ENCODE peak calls at places on chromosomes 7 and 10, in ten cellular contexts. R is AG10803; G is stomach; E is body of pancreas; F is progenitor cell of endocrine pancreas; Q is AG09309; W is neural crest cell; A is CD8-positive, alpha-beta T cell; V is BE2C; H is tibial nerve. M is an unnamed sample.

GRCh38 chr7:152089183-152089582 is 63.7 kb downstream of the GALNT11 start:
- DNase-seq in R (no peak), G (no peak), E (no peak), F (no peak), Q (no peak), W (no peak), A (no peak), V (no peak), H (no peak), M (no peak)

GRCh38 chr7:155490697-155491628 is 33.0 kb downstream of the EN2 start:
- DNase-seq in R (peak), G (no peak), E (no peak), F (no peak), Q (no peak), W (peak), A (no peak), V (no peak), H (no peak), M (no peak)

GRCh38 chr10:130934333-130935035 is 377.0 kb downstream of the TCERG1L start:
- DNase-seq in R (no peak), G (no peak), E (no peak), F (peak), Q (no peak), W (no peak), A (no peak), V (no peak), H (no peak), M (no peak)

GRCh38 chr7:66518151-66518691 is 110.5 kb upstream of the KCTD7 start:
- DNase-seq in R (no peak), G (no peak), E (no peak), F (no peak), Q (no peak), W (no peak), A (no peak), V (no peak), H (no peak), M (no peak)

GRCh38 chr10:92123031-92123450 is 167.8 kb downstream of the CPEB3 start:
- DNase-seq in R (no peak), G (peak), E (peak), F (no peak), Q (no peak), W (no peak), A (no peak), V (no peak), H (no peak), M (no peak)

GRCh38 chr7:129831424-129832058 is 121.2 kb downstream of the UBE2H start:
- DNase-seq in R (peak), G (no peak), E (no peak), F (no peak), Q (peak), W (no peak), A (no peak), V (no peak), H (no peak), M (no peak)

GRCh38 chr10:7856685-7857084 is 38.4 kb downstream of the TAF3 start:
- DNase-seq in R (no peak), G (no peak), E (no peak), F (no peak), Q (no peak), W (no peak), A (no peak), V (no peak), H (no peak), M (no peak)

GRCh38 chr7:73342645-73343044 is 14.7 kb downstream of the FKBP6 start:
- DNase-seq in R (peak), G (peak), E (peak), F (no peak), Q (no peak), W (no peak), A (no peak), V (peak), H (no peak), M (no peak)

GRCh38 chr7:116583653-116584052 is 58.8 kb downstream of the CAV1 start:
- DNase-seq in R (no peak), G (no peak), E (no peak), F (no peak), Q (no peak), W (no peak), A (no peak), V (no peak), H (no peak), M (no peak)

GRCh38 chr7:136326045-136326610 is 349.0 kb upstream of the MTPN start:
- DNase-seq in R (no peak), G (no peak), E (no peak), F (no peak), Q (no peak), W (no peak), A (no peak), V (no peak), H (no peak), M (no peak)

GRCh38 chr10:27512548-27512947 is 8.4 kb downstream of the RAB18 start:
- DNase-seq in R (peak), G (no peak), E (no peak), F (no peak), Q (no peak), W (no peak), A (no peak), V (no peak), H (no peak), M (no peak)

GRCh38 chr7:135757719-135758411 is 9.3 kb upstream of the FAM180A start:
- DNase-seq in R (peak), G (no peak), E (no peak), F (no peak), Q (peak), W (no peak), A (no peak), V (no peak), H (no peak), M (no peak)

GRCh38 chr10:20795391-20795790 is 101.7 kb downstream of the NEBL start:
- DNase-seq in R (no peak), G (no peak), E (no peak), F (no peak), Q (no peak), W (no peak), A (no peak), V (no peak), H (no peak), M (no peak)

GRCh38 chr10:53664620-53665019 is 892.0 kb upstream of the MBL2 start:
- DNase-seq in R (no peak), G (no peak), E (peak), F (no peak), Q (no peak), W (no peak), A (no peak), V (no peak), H (no peak), M (no peak)

GRCh38 chr7:86788948-86789347 is 145.2 kb downstream of the GRM3 start:
- DNase-seq in R (no peak), G (no peak), E (no peak), F (no peak), Q (no peak), W (no peak), A (no peak), V (no peak), H (no peak), M (no peak)

GRCh38 chr7:149773446-149774236 is at the start of gene ZNF467:
- DNase-seq in R (peak), G (peak), E (peak), F (peak), Q (no peak), W (no peak), A (peak), V (peak), H (peak), M (peak)

GRCh38 chr10:100829103-100829870 is 83.5 kb upstream of the SLF2 start:
- DNase-seq in R (no peak), G (no peak), E (no peak), F (no peak), Q (no peak), W (no peak), A (no peak), V (no peak), H (no peak), M (no peak)

GRCh38 chr7:90455163-90456030 is 14.0 kb upstream of the PTTG1IP2 start:
- DNase-seq in R (peak), G (no peak), E (peak), F (no peak), Q (no peak), W (no peak), A (no peak), V (no peak), H (no peak), M (peak)

GRCh38 chr7:3439333-3440030 is 138.4 kb downstream of the SDK1 start:
- DNase-seq in R (peak), G (no peak), E (no peak), F (no peak), Q (peak), W (no peak), A (no peak), V (no peak), H (no peak), M (no peak)

DNA sequence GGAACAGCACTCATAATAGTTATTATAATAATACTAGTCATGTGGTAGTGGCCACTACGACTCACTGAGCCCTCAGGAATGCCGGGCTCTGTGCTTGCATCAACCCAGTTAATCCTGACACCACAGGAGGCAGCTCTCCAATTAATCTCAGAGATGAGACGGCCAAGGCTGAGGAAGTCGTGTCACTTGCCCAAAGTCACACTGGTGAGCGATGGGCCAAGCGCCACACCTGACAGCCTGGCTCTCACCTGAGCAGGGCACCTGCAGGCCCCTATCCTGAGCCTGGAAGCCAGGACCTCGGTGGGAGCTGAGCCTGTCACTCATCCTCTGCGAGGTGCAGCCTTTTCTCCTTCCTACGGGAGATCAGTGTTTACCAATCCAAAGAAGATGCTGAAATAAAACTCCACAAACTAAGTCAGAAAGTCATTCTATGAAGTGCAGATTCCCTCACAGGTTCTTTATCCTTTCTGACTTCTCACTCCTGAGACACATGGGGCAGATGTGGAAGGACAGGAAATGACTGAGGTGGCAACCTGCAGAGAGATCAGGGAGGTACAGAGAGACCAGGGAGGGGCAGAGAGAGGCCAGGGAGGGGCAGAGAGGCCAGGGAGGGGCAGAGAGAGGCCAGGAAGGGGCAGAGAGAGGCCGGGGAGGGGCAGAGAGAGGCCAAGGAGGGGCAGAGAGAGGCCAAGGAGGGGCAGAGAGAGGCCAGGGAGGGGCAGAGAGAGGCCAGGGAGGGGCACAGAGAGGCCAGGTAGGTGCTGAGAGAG is 38.6 kb downstream of the VIPR2 start:
- DNase-seq in R (no peak), G (no peak), E (no peak), F (no peak), Q (no peak), W (no peak), A (no peak), V (no peak), H (no peak), M (no peak)
- TF ChIP-seq CTCF in R (no peak), G (no peak), E (no peak), F (no peak), Q (no peak), W (no peak), A (no peak), V (no peak), H (no peak), M (no peak)

GRCh38 chr10:110225441-110225755 is 18.0 kb downstream of the MXI1 start:
- DNase-seq in R (no peak), G (no peak), E (no peak), F (no peak), Q (no peak), W (no peak), A (no peak), V (no peak), H (no peak), M (no peak)
- TF ChIP-seq CTCF in R (peak), G (no peak), E (no peak), F (no peak), Q (no peak), W (no peak), A (no peak), V (no peak), H (no peak), M (no peak)

GRCh38 chr7:143341842-143342241 is 20.7 kb downstream of the FAM131B start:
- DNase-seq in R (no peak), G (no peak), E (no peak), F (no peak), Q (no peak), W (no peak), A (no peak), V (no peak), H (no peak), M (no peak)

GRCh38 chr7:143347950-143348349 is 14.6 kb downstream of the FAM131B start:
- DNase-seq in R (no peak), G (no peak), E (no peak), F (no peak), Q (no peak), W (no peak), A (no peak), V (no peak), H (no peak), M (no peak)

GRCh38 chr7:143346018-143346417 is 16.5 kb downstream of the FAM131B start:
- DNase-seq in R (no peak), G (no peak), E (no peak), F (no peak), Q (no peak), W (no peak), A (no peak), V (no peak), H (no peak), M (peak)

GRCh38 chr7:143343596-143343995 is 18.9 kb downstream of the FAM131B start:
- DNase-seq in R (no peak), G (no peak), E (no peak), F (no peak), Q (no peak), W (no peak), A (no peak), V (no peak), H (no peak), M (no peak)

GRCh38 chr7:143345428-143345900 is 17.0 kb downstream of the FAM131B start:
- DNase-seq in R (no peak), G (peak), E (peak), F (peak), Q (no peak), W (peak), A (peak), V (peak), H (no peak), M (peak)
- TF ChIP-seq CTCF in R (peak), G (peak), E (peak), F (peak), Q (peak), W (peak), A (peak), V (peak), H (peak), M (no peak)

DNA sequence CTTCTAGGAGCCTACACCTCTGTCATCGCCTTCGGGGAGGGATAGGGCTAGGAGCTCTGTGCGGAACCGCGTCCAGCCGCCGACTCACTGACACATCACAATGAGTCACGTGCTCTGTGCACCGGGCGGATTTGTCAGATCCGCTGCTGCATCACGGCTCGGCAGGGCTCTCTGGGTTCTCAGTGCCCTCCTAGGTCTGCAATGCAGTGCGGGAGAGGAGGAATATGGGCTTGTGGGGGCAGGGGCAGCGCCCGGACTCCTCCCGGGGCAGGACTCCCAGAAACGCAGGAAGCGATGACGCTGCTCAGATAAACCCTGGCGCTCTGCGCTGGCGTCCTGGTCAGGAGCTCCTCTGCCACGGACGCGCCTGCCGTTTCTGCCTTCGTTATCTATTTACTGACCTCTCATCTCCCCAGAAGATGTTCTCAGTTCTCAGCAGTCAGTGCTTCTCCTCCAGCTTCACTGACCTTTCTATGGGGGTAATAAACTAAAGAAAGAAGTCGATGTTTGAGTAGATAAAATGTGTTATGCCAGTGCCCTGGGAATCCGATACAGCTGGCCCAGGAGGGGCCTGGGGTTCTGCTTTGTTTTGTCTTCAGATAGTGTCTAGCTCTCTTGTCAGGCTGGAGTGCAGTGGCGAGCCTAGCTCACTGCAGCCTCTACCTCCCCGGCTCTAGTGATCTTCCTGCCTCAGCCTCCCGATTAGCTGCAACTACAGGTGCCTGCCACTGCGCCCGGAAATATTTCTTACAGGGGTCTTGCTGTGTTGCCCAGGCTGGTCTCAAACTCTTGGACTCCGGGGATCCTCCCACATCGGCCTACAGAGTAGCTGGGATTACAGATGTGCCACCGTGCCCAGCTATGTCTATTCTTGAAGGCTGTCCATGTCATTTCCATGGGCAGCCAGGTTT is 22.8 kb upstream of the ITGB1 start:
- DNase-seq in R (peak), G (peak), E (peak), F (peak), Q (peak), W (peak), A (peak), V (peak), H (peak), M (peak)
- TF ChIP-seq CTCF in R (peak), G (no peak), E (no peak), F (peak), Q (no peak), W (no peak), A (no peak), V (peak), H (no peak), M (no peak)

M was measured in HL-60.